ENCODE peak calls at places on chromosomes 1 and 21, in five cellular contexts. One of them, this sample, is unnamed.

GRCh38 chr1:84345220-84345619 is 43.7 kb downstream of the SAMD13 start:
- DNase-seq in amygdala: no peak
- DNase-seq in pancreas: no peak
- DNase-seq in activated CD4-positive, alpha-beta T cell treated with anti-CD3 and anti-CD28 coated beads, Interleukin-2, amount 50 U/mL, for 24 hours: no peak
- DNase-seq in ureter: no peak
- DNase-seq in this sample: no peak

GRCh38 chr1:31297273-31298247 is 728 bp downstream of the ZCCHC17 start:
- DNase-seq in amygdala: no peak
- DNase-seq in pancreas: no peak
- DNase-seq in ureter: no peak
- DNase-seq in activated CD4-positive, alpha-beta T cell treated with anti-CD3 and anti-CD28 coated beads, Interleukin-2, amount 50 U/mL, for 24 hours: no peak
- DNase-seq in this sample: peak

GRCh38 chr1:55418208-55418607 is 203.0 kb upstream of the USP24 start:
- DNase-seq in amygdala: no peak
- DNase-seq in activated CD4-positive, alpha-beta T cell treated with anti-CD3 and anti-CD28 coated beads, Interleukin-2, amount 50 U/mL, for 24 hours: no peak
- DNase-seq in ureter: no peak
- DNase-seq in pancreas: no peak
- DNase-seq in this sample: no peak

GRCh38 chr1:119250299-119250698 is 109.8 kb upstream of the WARS2 start:
- DNase-seq in amygdala: no peak
- DNase-seq in pancreas: no peak
- DNase-seq in activated CD4-positive, alpha-beta T cell treated with anti-CD3 and anti-CD28 coated beads, Interleukin-2, amount 50 U/mL, for 24 hours: no peak
- DNase-seq in ureter: no peak
- DNase-seq in this sample: no peak

GRCh38 chr1:154154534-154155181 is at the start of gene NUP210L:
- DNase-seq in ureter: peak
- DNase-seq in activated CD4-positive, alpha-beta T cell treated with anti-CD3 and anti-CD28 coated beads, Interleukin-2, amount 50 U/mL, for 24 hours: no peak
- DNase-seq in pancreas: peak
- DNase-seq in amygdala: no peak
- DNase-seq in this sample: peak

GRCh38 chr21:32190491-32191144 is 88.2 kb downstream of the MIS18A start:
- DNase-seq in activated CD4-positive, alpha-beta T cell treated with anti-CD3 and anti-CD28 coated beads, Interleukin-2, amount 50 U/mL, for 24 hours: no peak
- DNase-seq in ureter: no peak
- DNase-seq in pancreas: no peak
- DNase-seq in amygdala: no peak
- DNase-seq in this sample: no peak

GRCh38 chr1:172429324-172430127 is 9.0 kb downstream of the C1orf105 start:
- DNase-seq in amygdala: no peak
- DNase-seq in ureter: no peak
- DNase-seq in activated CD4-positive, alpha-beta T cell treated with anti-CD3 and anti-CD28 coated beads, Interleukin-2, amount 50 U/mL, for 24 hours: peak
- DNase-seq in pancreas: no peak
- DNase-seq in this sample: peak

GRCh38 chr1:201450721-201451291 is 18.2 kb downstream of the PHLDA3 start:
- DNase-seq in amygdala: peak
- DNase-seq in pancreas: no peak
- DNase-seq in ureter: no peak
- DNase-seq in activated CD4-positive, alpha-beta T cell treated with anti-CD3 and anti-CD28 coated beads, Interleukin-2, amount 50 U/mL, for 24 hours: no peak
- DNase-seq in this sample: no peak

GRCh38 chr1:234890694-234891093 is 237.9 kb downstream of the TOMM20 start:
- DNase-seq in activated CD4-positive, alpha-beta T cell treated with anti-CD3 and anti-CD28 coated beads, Interleukin-2, amount 50 U/mL, for 24 hours: no peak
- DNase-seq in amygdala: no peak
- DNase-seq in pancreas: no peak
- DNase-seq in ureter: no peak
- DNase-seq in this sample: no peak

GRCh38 chr1:180899262-180899661 is 13.4 kb upstream of the KIAA1614 start:
- DNase-seq in activated CD4-positive, alpha-beta T cell treated with anti-CD3 and anti-CD28 coated beads, Interleukin-2, amount 50 U/mL, for 24 hours: no peak
- DNase-seq in amygdala: no peak
- DNase-seq in pancreas: no peak
- DNase-seq in ureter: no peak
- DNase-seq in this sample: no peak

GRCh38 chr1:93669369-93669768 is 12.3 kb downstream of the BCAR3 start:
- DNase-seq in activated CD4-positive, alpha-beta T cell treated with anti-CD3 and anti-CD28 coated beads, Interleukin-2, amount 50 U/mL, for 24 hours: no peak
- DNase-seq in amygdala: no peak
- DNase-seq in pancreas: no peak
- DNase-seq in ureter: no peak
- DNase-seq in this sample: no peak

GRCh38 chr21:35023396-35024070 is 25.6 kb downstream of the RUNX1 start:
- DNase-seq in activated CD4-positive, alpha-beta T cell treated with anti-CD3 and anti-CD28 coated beads, Interleukin-2, amount 50 U/mL, for 24 hours: no peak
- DNase-seq in amygdala: no peak
- DNase-seq in ureter: no peak
- DNase-seq in pancreas: no peak
- DNase-seq in this sample: no peak

GRCh38 chr1:119285482-119285881 is 83.1 kb upstream of the HAO2 start:
- DNase-seq in activated CD4-positive, alpha-beta T cell treated with anti-CD3 and anti-CD28 coated beads, Interleukin-2, amount 50 U/mL, for 24 hours: no peak
- DNase-seq in pancreas: no peak
- DNase-seq in amygdala: no peak
- DNase-seq in ureter: no peak
- DNase-seq in this sample: peak

GRCh38 chr21:33383056-33383888 is 19.9 kb upstream of the IFNGR2 start:
- DNase-seq in amygdala: no peak
- DNase-seq in pancreas: no peak
- DNase-seq in ureter: peak
- DNase-seq in activated CD4-positive, alpha-beta T cell treated with anti-CD3 and anti-CD28 coated beads, Interleukin-2, amount 50 U/mL, for 24 hours: peak
- DNase-seq in this sample: peak

GRCh38 chr1:7387053-7387861 is 383.8 kb upstream of the VAMP3 start:
- DNase-seq in pancreas: no peak
- DNase-seq in activated CD4-positive, alpha-beta T cell treated with anti-CD3 and anti-CD28 coated beads, Interleukin-2, amount 50 U/mL, for 24 hours: no peak
- DNase-seq in ureter: peak
- DNase-seq in amygdala: no peak
- DNase-seq in this sample: peak

GRCh38 chr1:35595684-35596083 is 22.6 kb downstream of the TFAP2E start:
- DNase-seq in amygdala: no peak
- DNase-seq in activated CD4-positive, alpha-beta T cell treated with anti-CD3 and anti-CD28 coated beads, Interleukin-2, amount 50 U/mL, for 24 hours: no peak
- DNase-seq in ureter: no peak
- DNase-seq in pancreas: no peak
- DNase-seq in this sample: no peak

GRCh38 chr1:19974822-19975416 is 4.5 kb downstream of the PLA2G2A start:
- DNase-seq in ureter: peak
- DNase-seq in amygdala: no peak
- DNase-seq in pancreas: no peak
- DNase-seq in activated CD4-positive, alpha-beta T cell treated with anti-CD3 and anti-CD28 coated beads, Interleukin-2, amount 50 U/mL, for 24 hours: peak
- DNase-seq in this sample: peak

GRCh38 chr1:4105300-4105880 is 205.3 kb upstream of the C1orf174 start:
- DNase-seq in pancreas: no peak
- DNase-seq in activated CD4-positive, alpha-beta T cell treated with anti-CD3 and anti-CD28 coated beads, Interleukin-2, amount 50 U/mL, for 24 hours: no peak
- DNase-seq in amygdala: no peak
- DNase-seq in ureter: no peak
- DNase-seq in this sample: no peak

GRCh38 chr1:113792986-113793385 is 19.3 kb downstream of the RSBN1 start:
- DNase-seq in pancreas: no peak
- DNase-seq in amygdala: no peak
- DNase-seq in ureter: no peak
- DNase-seq in activated CD4-positive, alpha-beta T cell treated with anti-CD3 and anti-CD28 coated beads, Interleukin-2, amount 50 U/mL, for 24 hours: no peak
- DNase-seq in this sample: peak

GRCh38 chr1:111739984-111740765 is 980 bp upstream of the INKA2 start:
- DNase-seq in activated CD4-positive, alpha-beta T cell treated with anti-CD3 and anti-CD28 coated beads, Interleukin-2, amount 50 U/mL, for 24 hours: no peak
- DNase-seq in ureter: peak
- DNase-seq in amygdala: no peak
- DNase-seq in pancreas: peak
- DNase-seq in this sample: peak

GRCh38 chr1:58950897-58951296 is 167.1 kb upstream of the JUN start:
- DNase-seq in amygdala: no peak
- DNase-seq in pancreas: no peak
- DNase-seq in ureter: no peak
- DNase-seq in activated CD4-positive, alpha-beta T cell treated with anti-CD3 and anti-CD28 coated beads, Interleukin-2, amount 50 U/mL, for 24 hours: no peak
- DNase-seq in this sample: no peak

GRCh38 chr1:205032512-205032911 is 10.5 kb upstream of the CNTN2 start:
- DNase-seq in pancreas: no peak
- DNase-seq in ureter: no peak
- DNase-seq in amygdala: no peak
- DNase-seq in activated CD4-positive, alpha-beta T cell treated with anti-CD3 and anti-CD28 coated beads, Interleukin-2, amount 50 U/mL, for 24 hours: no peak
- DNase-seq in this sample: no peak

GRCh38 chr1:23613191-23614126 is 54.2 kb upstream of the ID3 start:
- DNase-seq in amygdala: no peak
- DNase-seq in activated CD4-positive, alpha-beta T cell treated with anti-CD3 and anti-CD28 coated beads, Interleukin-2, amount 50 U/mL, for 24 hours: no peak
- DNase-seq in ureter: no peak
- DNase-seq in pancreas: no peak
- DNase-seq in this sample: no peak

GRCh38 chr1:114033219-114033706 is 54.0 kb downstream of the OLFML3 start:
- DNase-seq in ureter: no peak
- DNase-seq in activated CD4-positive, alpha-beta T cell treated with anti-CD3 and anti-CD28 coated beads, Interleukin-2, amount 50 U/mL, for 24 hours: no peak
- DNase-seq in amygdala: no peak
- DNase-seq in pancreas: no peak
- DNase-seq in this sample: peak

GRCh38 chr21:45891388-45892155 is 90.0 kb upstream of the COL6A1 start:
- DNase-seq in ureter: no peak
- DNase-seq in pancreas: peak
- DNase-seq in activated CD4-positive, alpha-beta T cell treated with anti-CD3 and anti-CD28 coated beads, Interleukin-2, amount 50 U/mL, for 24 hours: no peak
- DNase-seq in amygdala: no peak
- DNase-seq in this sample: no peak

This sample was measured in RWPE1.